ENCODE peak calls at places on chromosomes 16 and 17, in six cellular contexts. One of them, this sample, is unnamed.

GRCh38 chr17:17321356-17322025 is 18.3 kb downstream of the NT5M start:
- DNase-seq in germinal center: no peak
- DNase-seq in AML-193: no peak
- DNase-seq in nephron progenitor cell: no peak
- DNase-seq in MM.1S: no peak
- DNase-seq in RPMI7951: no peak
- DNase-seq in this sample: no peak

GRCh38 chr16:50709061-50709695 is 15.8 kb downstream of the NOD2 start:
- DNase-seq in germinal center: peak
- DNase-seq in AML-193: peak
- DNase-seq in nephron progenitor cell: no peak
- DNase-seq in MM.1S: no peak
- DNase-seq in RPMI7951: no peak
- DNase-seq in this sample: no peak

GRCh38 chr17:77140878-77141767 is at the start of gene SEC14L1:
- DNase-seq in germinal center: no peak
- DNase-seq in AML-193: peak
- DNase-seq in nephron progenitor cell: peak
- DNase-seq in MM.1S: peak
- DNase-seq in RPMI7951: peak
- DNase-seq in this sample: peak

GRCh38 chr16:70615933-70616332 is 30.4 kb upstream of the IL34 start:
- DNase-seq in germinal center: no peak
- DNase-seq in AML-193: no peak
- DNase-seq in nephron progenitor cell: no peak
- DNase-seq in MM.1S: no peak
- DNase-seq in RPMI7951: no peak
- DNase-seq in this sample: no peak

GRCh38 chr17:49016775-49017463 is 19.7 kb downstream of the IGF2BP1 start:
- DNase-seq in germinal center: no peak
- DNase-seq in AML-193: no peak
- DNase-seq in nephron progenitor cell: no peak
- DNase-seq in MM.1S: no peak
- DNase-seq in RPMI7951: peak
- DNase-seq in this sample: peak

GRCh38 chr17:8234361-8235270 is 13.2 kb downstream of the CTC1 start:
- DNase-seq in germinal center: no peak
- DNase-seq in AML-193: no peak
- DNase-seq in nephron progenitor cell: no peak
- DNase-seq in MM.1S: no peak
- DNase-seq in RPMI7951: no peak
- DNase-seq in this sample: no peak

GRCh38 chr17:29930399-29931010 is 477 bp upstream of the SSH2 start:
- DNase-seq in germinal center: no peak
- DNase-seq in AML-193: peak
- DNase-seq in nephron progenitor cell: peak
- DNase-seq in MM.1S: no peak
- DNase-seq in RPMI7951: no peak
- DNase-seq in this sample: no peak

GRCh38 chr16:2243031-2243528 is 6.8 kb downstream of the DNASE1L2 start:
- DNase-seq in germinal center: no peak
- DNase-seq in AML-193: no peak
- DNase-seq in nephron progenitor cell: no peak
- DNase-seq in MM.1S: no peak
- DNase-seq in RPMI7951: no peak
- DNase-seq in this sample: no peak

GRCh38 chr17:4485676-4486646 is 12.7 kb upstream of the SPNS2 start:
- DNase-seq in germinal center: peak
- DNase-seq in AML-193: no peak
- DNase-seq in nephron progenitor cell: no peak
- DNase-seq in MM.1S: no peak
- DNase-seq in RPMI7951: no peak
- DNase-seq in this sample: no peak

GRCh38 chr17:44754276-44754675 is 4.5 kb upstream of the ADAM11 start:
- DNase-seq in germinal center: no peak
- DNase-seq in AML-193: no peak
- DNase-seq in nephron progenitor cell: no peak
- DNase-seq in MM.1S: no peak
- DNase-seq in RPMI7951: no peak
- DNase-seq in this sample: no peak

GRCh38 chr17:42459983-42460300 is 1.3 kb downstream of the ATP6V0A1 start:
- DNase-seq in germinal center: peak
- DNase-seq in AML-193: peak
- DNase-seq in nephron progenitor cell: peak
- DNase-seq in MM.1S: peak
- DNase-seq in RPMI7951: peak
- DNase-seq in this sample: peak

GRCh38 chr16:14315683-14316320 is 244.7 kb downstream of the MRTFB start:
- DNase-seq in germinal center: no peak
- DNase-seq in AML-193: no peak
- DNase-seq in nephron progenitor cell: no peak
- DNase-seq in MM.1S: no peak
- DNase-seq in RPMI7951: no peak
- DNase-seq in this sample: no peak

GRCh38 chr16:66462912-66463311 is 35.8 kb downstream of the BEAN1 start:
- DNase-seq in germinal center: no peak
- DNase-seq in AML-193: no peak
- DNase-seq in nephron progenitor cell: no peak
- DNase-seq in MM.1S: no peak
- DNase-seq in RPMI7951: no peak
- DNase-seq in this sample: no peak

This sample was measured in H4.